ENCODE peak calls at places on chromosomes 16 and 17, in five cellular contexts. One of them, this sample, is unnamed.
A peak's percentile ranks its signal among the peaks of the same experiment; 100 is the strongest.

GRCh38 chr17:59296190-59296589 is 35.3 kb upstream of the YPEL2 start:
- DNase-seq in fibroblast of pulmonary artery: no peak
- DNase-seq in memory B cell: no peak
- DNase-seq in anterior cingulate cortex: no peak
- DNase-seq in ascending aorta: no peak
- DNase-seq in this sample: no peak

GRCh38 chr16:81632392-81633146 is 146.5 kb upstream of the PLCG2 start:
- DNase-seq in memory B cell: no peak
- DNase-seq in fibroblast of pulmonary artery: peak; percentile 20
- DNase-seq in anterior cingulate cortex: no peak
- DNase-seq in ascending aorta: peak; percentile 69
- DNase-seq in this sample: peak; percentile 82

GRCh38 chr17:15468142-15468541 is 721 bp upstream of the CDRT4 start:
- DNase-seq in fibroblast of pulmonary artery: no peak
- DNase-seq in memory B cell: no peak
- DNase-seq in anterior cingulate cortex: no peak
- DNase-seq in ascending aorta: no peak
- DNase-seq in this sample: peak; percentile 47

GRCh38 chr17:13323990-13324389 is 277.7 kb downstream of the HS3ST3A1 start:
- DNase-seq in anterior cingulate cortex: no peak
- DNase-seq in memory B cell: no peak
- DNase-seq in fibroblast of pulmonary artery: peak; percentile 55
- DNase-seq in ascending aorta: no peak
- DNase-seq in this sample: peak; percentile 64

GRCh38 chr16:88742896-88743605 is 36.7 kb downstream of the CTU2 start:
- DNase-seq in ascending aorta: no peak
- DNase-seq in anterior cingulate cortex: no peak
- DNase-seq in fibroblast of pulmonary artery: no peak
- DNase-seq in memory B cell: no peak
- DNase-seq in this sample: no peak

GRCh38 chr16:85718682-85719081 is 29.9 kb upstream of the GINS2 start:
- DNase-seq in anterior cingulate cortex: no peak
- DNase-seq in fibroblast of pulmonary artery: no peak
- DNase-seq in ascending aorta: no peak
- DNase-seq in memory B cell: peak; percentile 43
- DNase-seq in this sample: no peak

GRCh38 chr17:62819511-62820221 is 11.6 kb upstream of the MARCHF10 start:
- DNase-seq in anterior cingulate cortex: no peak
- DNase-seq in ascending aorta: peak; percentile 92
- DNase-seq in memory B cell: no peak
- DNase-seq in fibroblast of pulmonary artery: peak; percentile 98
- DNase-seq in this sample: peak; percentile 98

GRCh38 chr17:17837966-17838962 is 1.5 kb upstream of the SREBF1 start:
- DNase-seq in ascending aorta: no peak
- DNase-seq in fibroblast of pulmonary artery: peak; percentile 46
- DNase-seq in memory B cell: no peak
- DNase-seq in anterior cingulate cortex: peak; percentile 49
- DNase-seq in this sample: peak; percentile 62

GRCh38 chr16:68993885-68994284 is 111.6 kb upstream of the HAS3 start:
- DNase-seq in fibroblast of pulmonary artery: peak; percentile 94
- DNase-seq in memory B cell: no peak
- DNase-seq in ascending aorta: no peak
- DNase-seq in anterior cingulate cortex: no peak
- DNase-seq in this sample: peak; percentile 58

GRCh38 chr17:19004601-19005441 is at the start of gene FAM83G:
- DNase-seq in anterior cingulate cortex: no peak
- DNase-seq in ascending aorta: peak; percentile 92
- DNase-seq in memory B cell: peak; percentile 56
- DNase-seq in fibroblast of pulmonary artery: peak; percentile 46
- DNase-seq in this sample: peak; percentile 68

GRCh38 chr16:84199861-84200260 is 8.9 kb downstream of the ADAD2 start:
- DNase-seq in fibroblast of pulmonary artery: no peak
- DNase-seq in memory B cell: no peak
- DNase-seq in anterior cingulate cortex: peak; percentile 28
- DNase-seq in ascending aorta: no peak
- DNase-seq in this sample: no peak

GRCh38 chr17:15910791-15911190 is 34.1 kb upstream of the ADORA2B start:
- DNase-seq in ascending aorta: no peak
- DNase-seq in anterior cingulate cortex: no peak
- DNase-seq in memory B cell: no peak
- DNase-seq in fibroblast of pulmonary artery: no peak
- DNase-seq in this sample: no peak

GRCh38 chr16:4407543-4408322 is 8.7 kb downstream of the CORO7 start:
- DNase-seq in fibroblast of pulmonary artery: peak; percentile 57
- DNase-seq in memory B cell: no peak
- DNase-seq in anterior cingulate cortex: no peak
- DNase-seq in ascending aorta: no peak
- DNase-seq in this sample: peak; percentile 63

GRCh38 chr17:19785854-19786253 is 37.8 kb upstream of the ALDH3A1 start:
- DNase-seq in ascending aorta: no peak
- DNase-seq in fibroblast of pulmonary artery: no peak
- DNase-seq in anterior cingulate cortex: no peak
- DNase-seq in memory B cell: no peak
- DNase-seq in this sample: no peak

GRCh38 chr16:49461517-49461951 is 87.9 kb downstream of the C16orf78 start:
- DNase-seq in ascending aorta: peak; percentile 50
- DNase-seq in fibroblast of pulmonary artery: no peak
- DNase-seq in memory B cell: no peak
- DNase-seq in anterior cingulate cortex: no peak
- DNase-seq in this sample: no peak

GRCh38 chr16:89123831-89124100 is 30.1 kb downstream of the ACSF3 start:
- DNase-seq in memory B cell: no peak
- DNase-seq in ascending aorta: no peak
- DNase-seq in anterior cingulate cortex: no peak
- DNase-seq in fibroblast of pulmonary artery: no peak
- DNase-seq in this sample: no peak

GRCh38 chr17:64615025-64615677 is 47.0 kb downstream of the SMURF2 start:
- DNase-seq in fibroblast of pulmonary artery: peak; percentile 78
- DNase-seq in memory B cell: no peak
- DNase-seq in ascending aorta: no peak
- DNase-seq in anterior cingulate cortex: no peak
- DNase-seq in this sample: peak; percentile 53

GRCh38 chr16:12096162-12096781 is 119.7 kb downstream of the SNX29 start:
- DNase-seq in ascending aorta: no peak
- DNase-seq in memory B cell: no peak
- DNase-seq in anterior cingulate cortex: no peak
- DNase-seq in fibroblast of pulmonary artery: no peak
- DNase-seq in this sample: peak; percentile 46

GRCh38 chr16:22075776-22076175 is 16.6 kb upstream of the VWA3A start:
- DNase-seq in ascending aorta: no peak
- DNase-seq in fibroblast of pulmonary artery: no peak
- DNase-seq in memory B cell: no peak
- DNase-seq in anterior cingulate cortex: no peak
- DNase-seq in this sample: no peak

GRCh38 chr16:15043344-15043743 is 12.5 kb downstream of the NTAN1 start:
- DNase-seq in ascending aorta: no peak
- DNase-seq in anterior cingulate cortex: no peak
- DNase-seq in memory B cell: no peak
- DNase-seq in fibroblast of pulmonary artery: no peak
- DNase-seq in this sample: no peak

GRCh38 chr17:4753392-4753791 is 13.7 kb upstream of the CXCL16 start:
- DNase-seq in anterior cingulate cortex: no peak
- DNase-seq in memory B cell: no peak
- DNase-seq in ascending aorta: no peak
- DNase-seq in fibroblast of pulmonary artery: no peak
- DNase-seq in this sample: no peak

GRCh38 chr17:43359469-43360105 is 39.2 kb upstream of the ARL4D start:
- DNase-seq in ascending aorta: peak; percentile 63
- DNase-seq in anterior cingulate cortex: no peak
- DNase-seq in memory B cell: no peak
- DNase-seq in fibroblast of pulmonary artery: no peak
- DNase-seq in this sample: no peak

GRCh38 chr17:64535357-64535756 is 28.6 kb downstream of the CEP95 start:
- DNase-seq in anterior cingulate cortex: no peak
- DNase-seq in memory B cell: no peak
- DNase-seq in ascending aorta: no peak
- DNase-seq in fibroblast of pulmonary artery: no peak
- DNase-seq in this sample: no peak

GRCh38 chr17:21814776-21815175 is 122.5 kb downstream of the KCNJ18 start:
- DNase-seq in fibroblast of pulmonary artery: no peak
- DNase-seq in memory B cell: no peak
- DNase-seq in ascending aorta: peak; percentile 59
- DNase-seq in anterior cingulate cortex: no peak
- DNase-seq in this sample: no peak

GRCh38 chr16:66262253-66263167 is 104.0 kb upstream of the CDH5 start:
- DNase-seq in memory B cell: no peak
- DNase-seq in anterior cingulate cortex: no peak
- DNase-seq in fibroblast of pulmonary artery: no peak
- DNase-seq in ascending aorta: peak; percentile 42
- DNase-seq in this sample: peak; percentile 84

GRCh38 chr16:16017812-16018211 is 68.4 kb downstream of the ABCC1 start:
- DNase-seq in ascending aorta: no peak
- DNase-seq in fibroblast of pulmonary artery: no peak
- DNase-seq in anterior cingulate cortex: no peak
- DNase-seq in memory B cell: no peak
- DNase-seq in this sample: no peak

GRCh38 chr16:56450275-56450889 is 750 bp downstream of the NUDT21 start:
- DNase-seq in ascending aorta: no peak
- DNase-seq in fibroblast of pulmonary artery: peak; percentile 8
- DNase-seq in memory B cell: no peak
- DNase-seq in anterior cingulate cortex: no peak
- DNase-seq in this sample: no peak

GRCh38 chr16:69727916-69728270 is 1.5 kb upstream of the NQO1 start:
- DNase-seq in memory B cell: no peak
- DNase-seq in fibroblast of pulmonary artery: no peak
- DNase-seq in anterior cingulate cortex: peak; percentile 49
- DNase-seq in ascending aorta: no peak
- DNase-seq in this sample: no peak

GRCh38 chr16:74997042-74997491 is 1.8 kb upstream of the ZNRF1 start:
- DNase-seq in fibroblast of pulmonary artery: no peak
- DNase-seq in memory B cell: no peak
- DNase-seq in anterior cingulate cortex: no peak
- DNase-seq in ascending aorta: peak; percentile 58
- DNase-seq in this sample: no peak

GRCh38 chr16:86887416-86887815 is 309.1 kb downstream of the FOXL1 start:
- DNase-seq in memory B cell: no peak
- DNase-seq in fibroblast of pulmonary artery: no peak
- DNase-seq in ascending aorta: no peak
- DNase-seq in anterior cingulate cortex: no peak
- DNase-seq in this sample: no peak

GRCh38 chr17:9728564-9728963 is 62.8 kb downstream of the DHRS7C start:
- DNase-seq in memory B cell: no peak
- DNase-seq in anterior cingulate cortex: no peak
- DNase-seq in fibroblast of pulmonary artery: no peak
- DNase-seq in ascending aorta: no peak
- DNase-seq in this sample: no peak